ENCODE peak calls at places on chromosome 15, in four cellular contexts. U is H1, N is H9, E is IMR-90. F is an unnamed sample.

GRCh38 chr15:29920515-29920914 is 98.2 kb upstream of the TJP1 start:
- DNase-seq in U (no peak), N (no peak), E (peak; percentile 49), F (peak; percentile 79)

GRCh38 chr15:68700395-68701123 is 120.1 kb downstream of the ANP32A start:
- DNase-seq in U (peak; percentile 13), N (peak; percentile 59), E (peak; percentile 59), F (peak; percentile 90)

GRCh38 chr15:43168192-43169107 is 16.8 kb upstream of the CCNDBP1 start:
- DNase-seq in U (no peak), N (no peak), E (peak; percentile 81), F (no peak)

GRCh38 chr15:73851679-73852078 is 21.7 kb upstream of the TBC1D21 start:
- DNase-seq in U (peak; percentile 50), N (peak; percentile 79), E (peak; percentile 64), F (peak; percentile 87)

GRCh38 chr15:27133244-27133643 is 162.3 kb downstream of the GABRG3 start:
- DNase-seq in U (no peak), N (no peak), E (no peak), F (no peak)

GRCh38 chr15:81777546-81777945 is 268.3 kb downstream of the MEX3B start:
- DNase-seq in U (no peak), N (no peak), E (no peak), F (no peak)

GRCh38 chr15:40082195-40082868 is 26.3 kb downstream of the BMF start:
- DNase-seq in U (no peak), N (no peak), E (no peak), F (no peak)

GRCh38 chr15:39144613-39145012 is 436.3 kb upstream of the THBS1 start:
- DNase-seq in U (no peak), N (no peak), E (no peak), F (no peak)

GRCh38 chr15:53739187-53739586 is 20.3 kb downstream of the WDR72 start:
- DNase-seq in U (no peak), N (no peak), E (no peak), F (no peak)

GRCh38 chr15:62208884-62209283 is 43.8 kb upstream of the C2CD4B start:
- DNase-seq in U (no peak), N (no peak), E (no peak), F (no peak)

GRCh38 chr15:39247574-39247973 is 333.3 kb upstream of the THBS1 start:
- DNase-seq in U (no peak), N (no peak), E (peak; percentile 49), F (no peak)

GRCh38 chr15:96053039-96054021 is 277.2 kb upstream of the NR2F2 start:
- DNase-seq in U (no peak), N (peak; percentile 52), E (no peak), F (peak; percentile 91)

GRCh38 chr15:101502572-101503295 is 13.2 kb upstream of the PCSK6 start:
- DNase-seq in U (no peak), N (no peak), E (no peak), F (no peak)

GRCh38 chr15:28114721-28115622 is 15.9 kb upstream of the OCA2 start:
- DNase-seq in U (no peak), N (peak; percentile 20), E (peak; percentile 66), F (no peak)

GRCh38 chr15:62962101-62962995 is 80.2 kb upstream of the TPM1 start:
- DNase-seq in U (no peak), N (no peak), E (no peak), F (no peak)

GRCh38 chr15:33011976-33012375 is 182.5 kb downstream of the FMN1 start:
- DNase-seq in U (no peak), N (no peak), E (no peak), F (no peak)

GRCh38 chr15:74270854-74271520 is 34.9 kb downstream of the CCDC33 start:
- DNase-seq in U (no peak), N (no peak), E (no peak), F (peak; percentile 9)

GRCh38 chr15:41892621-41893421 is 1.0 kb downstream of the SPTBN5 start:
- DNase-seq in U (no peak), N (no peak), E (no peak), F (no peak)

GRCh38 chr15:85543741-85544155 is 163.3 kb downstream of the AKAP13 start:
- DNase-seq in U (peak; percentile 13), N (peak; percentile 55), E (no peak), F (peak; percentile 39)

GRCh38 chr15:68552773-68553172 is 26.0 kb upstream of the CORO2B start:
- DNase-seq in U (no peak), N (no peak), E (peak; percentile 47), F (no peak)

GRCh38 chr15:85639752-85640381 is 154.9 kb downstream of the KLHL25 start:
- DNase-seq in U (no peak), N (no peak), E (peak; percentile 72), F (no peak)

GRCh38 chr15:41640985-41641384 is 19.2 kb upstream of the MGA start:
- DNase-seq in U (no peak), N (no peak), E (no peak), F (no peak)

GRCh38 chr15:57205027-57205855 is 171.1 kb upstream of the CGNL1 start:
- DNase-seq in U (no peak), N (no peak), E (no peak), F (no peak)

GRCh38 chr15:80162059-80162554 is 9.3 kb downstream of the FAH start:
- DNase-seq in U (no peak), N (no peak), E (peak; percentile 45), F (no peak)

GRCh38 chr15:52765779-52766178 is 24.4 kb downstream of the ONECUT1 start:
- DNase-seq in U (no peak), N (no peak), E (peak; percentile 6), F (peak; percentile 25)

GRCh38 chr15:60804551-60804950 is 325.6 kb upstream of the ICE2 start:
- DNase-seq in U (no peak), N (no peak), E (no peak), F (no peak)

GRCh38 chr15:51874751-51875644 is 45.5 kb downstream of the TMOD3 start:
- DNase-seq in U (no peak), N (no peak), E (peak; percentile 99), F (peak; percentile 65)

GRCh38 chr15:75578948-75579908 is at the start of gene PTPN9:
- DNase-seq in U (peak; percentile 69), N (peak; percentile 93), E (peak; percentile 76), F (peak; percentile 95)

GRCh38 chr15:74709892-74710291 is 14.1 kb upstream of the EDC3 start:
- DNase-seq in U (no peak), N (no peak), E (no peak), F (no peak)

GRCh38 chr15:78437107-78437761 is 782 bp upstream of the IREB2 start:
- DNase-seq in U (no peak), N (peak; percentile 45), E (peak; percentile 20), F (peak; percentile 51)

GRCh38 chr15:37289109-37289765 is 188.9 kb upstream of the MEIS2 start:
- DNase-seq in U (no peak), N (peak; percentile 46), E (peak; percentile 5), F (peak; percentile 71)

GRCh38 chr15:20340931-20341661 is 200.5 kb downstream of the GOLGA6L6 start:
- DNase-seq in U (no peak), N (peak; percentile 83), E (no peak), F (no peak)

GRCh38 chr15:92001307-92001706 is 147.8 kb downstream of the SLCO3A1 start:
- DNase-seq in U (no peak), N (no peak), E (no peak), F (peak; percentile 46)

GRCh38 chr15:39028069-39028468 is 463.5 kb upstream of the RASGRP1 start:
- DNase-seq in U (no peak), N (no peak), E (peak; percentile 78), F (no peak)

GRCh38 chr15:82792068-82792467 is 13.8 kb downstream of the FSD2 start:
- DNase-seq in U (no peak), N (no peak), E (no peak), F (no peak)

GRCh38 chr15:60605879-60606304 is 127.0 kb upstream of the ICE2 start:
- DNase-seq in U (no peak), N (no peak), E (peak; percentile 81), F (peak; percentile 92)

GRCh38 chr15:90154246-90154645 is 46.9 kb upstream of the SEMA4B start:
- DNase-seq in U (no peak), N (no peak), E (no peak), F (no peak)
- H3K18ac ChIP-seq in U (peak overlapping the region; percentile 38), N (no peak overlapping the region), E (peak overlapping the region; percentile 39), F (no peak overlapping the region)

GRCh38 chr15:100372695-100373036 is 30.9 kb upstream of the ADAMTS17 start:
- DNase-seq in U (no peak), N (no peak), E (no peak), F (peak; percentile 19)

GRCh38 chr15:100373942-100374341 is 32.2 kb upstream of the ADAMTS17 start:
- DNase-seq in U (no peak), N (peak; percentile 58), E (no peak), F (peak; percentile 65)

DNA sequence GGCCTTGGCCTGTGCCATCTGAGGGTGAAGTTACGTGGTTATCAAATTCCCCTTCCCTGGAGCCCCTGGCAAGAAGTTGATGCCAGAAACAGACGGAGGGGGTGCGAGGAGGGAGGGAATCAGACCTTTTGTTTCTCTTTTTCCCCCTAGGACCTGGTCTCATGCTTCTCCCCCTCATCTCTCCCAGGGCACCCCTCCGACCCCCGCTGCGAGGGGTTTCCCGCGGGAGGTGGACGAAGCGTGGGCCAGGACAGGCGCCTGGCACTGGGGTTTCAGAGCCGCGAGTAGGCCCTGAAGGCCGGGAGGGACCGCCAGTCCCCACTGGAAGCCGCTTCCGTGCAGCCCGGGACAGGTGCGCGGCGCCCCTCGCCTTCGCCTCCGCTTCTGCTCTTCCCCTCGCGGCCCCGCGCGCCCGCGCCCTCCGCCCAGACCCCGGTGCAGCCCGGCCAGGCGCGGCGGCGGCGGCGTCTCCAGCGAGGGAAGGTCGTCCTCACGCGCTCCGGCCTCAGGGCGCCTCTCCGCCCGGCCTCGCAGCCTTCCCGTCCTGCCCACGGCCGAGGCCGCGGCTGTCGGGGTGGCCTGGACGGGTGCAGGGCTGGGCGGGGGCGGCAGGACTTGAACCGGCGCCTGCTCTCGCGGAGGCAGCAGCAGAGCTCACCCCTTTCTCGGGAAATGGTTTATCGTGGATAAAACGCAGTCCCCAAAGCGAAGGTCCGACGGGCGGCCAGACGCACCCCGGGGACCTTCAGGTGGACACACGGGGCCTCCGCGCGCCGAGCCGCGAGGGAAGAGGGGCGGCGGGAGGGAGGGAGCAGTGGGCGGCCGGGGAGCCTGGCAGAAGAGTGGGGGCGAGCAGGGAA is 31.5 kb upstream of the ADAMTS17 start:
- DNase-seq in U (no peak), N (peak; percentile 28), E (no peak), F (peak; percentile 16)
- H4K5ac ChIP-seq in U (no peak overlapping the region), N (no peak overlapping the region), E (no peak overlapping the region), F (no peak overlapping the region)

GRCh38 chr15:66780172-66780972 is 78.3 kb downstream of the SMAD6 start:
- DNase-seq in U (no peak), N (no peak), E (peak; percentile 93), F (no peak)
- H4K8ac ChIP-seq in U (no peak overlapping the region), N (no peak overlapping the region), E (peak overlapping the region; percentile 81), F (no peak overlapping the region)

DNA sequence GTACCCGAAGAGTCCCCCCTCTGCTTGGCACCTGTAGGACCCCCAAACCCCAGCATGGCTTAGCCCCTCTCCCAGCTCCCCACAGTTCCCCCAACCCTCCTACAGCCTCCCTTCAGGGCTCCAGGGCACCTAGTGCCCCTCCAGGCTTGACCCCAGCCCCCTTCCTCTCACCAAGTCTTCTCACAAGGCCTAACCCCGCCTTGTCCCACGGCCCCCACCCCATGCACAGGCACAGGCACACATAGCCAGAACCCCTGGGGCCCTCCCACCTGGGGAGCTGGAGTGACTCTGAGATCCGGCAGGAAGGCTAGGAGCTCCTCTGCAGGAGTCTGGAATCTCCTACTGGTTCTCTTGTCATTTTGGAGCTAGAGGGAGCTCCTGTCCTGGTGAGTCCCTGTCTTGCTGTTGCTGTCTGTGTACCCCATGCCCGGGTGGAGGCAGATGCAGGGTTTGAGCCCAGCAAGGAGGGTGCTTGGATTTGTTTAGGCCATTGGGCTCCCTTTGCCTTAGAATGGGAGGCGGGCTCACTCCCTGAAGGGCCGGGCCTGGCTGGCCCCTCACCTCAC is 39.6 kb downstream of the KLF13 start:
- DNase-seq in U (no peak), N (peak; percentile 59), E (no peak), F (peak; percentile 77)
- H3K18ac ChIP-seq in U (peak overlapping the region; percentile 27), N (no peak overlapping the region), E (no peak overlapping the region), F (no peak overlapping the region)

GRCh38 chr15:70466305-70466704 is 297.1 kb downstream of the UACA start:
- DNase-seq in U (no peak), N (no peak), E (no peak), F (no peak)
- H4K5ac ChIP-seq in U (no peak overlapping the region), N (no peak overlapping the region), E (no peak overlapping the region), F (no peak overlapping the region)